ENCODE peak calls at places on chromosomes 4 and X, in ten cellular contexts. One of them, this sample, is unnamed.

GRCh38 chrX:16807976-16808542 is 21.8 kb downstream of the TXLNG start:
- DNase-seq in left ventricle myocardium inferior: no peak
- DNase-seq in GM23338: no peak
- DNase-seq in WERI-Rb-1: no peak
- DNase-seq in GM12878: no peak
- DNase-seq in ovary: no peak
- DNase-seq in tibial artery: no peak
- DNase-seq in DND-41: no peak
- DNase-seq in fibroblast of pulmonary artery: peak
- DNase-seq in AG04450: peak
- DNase-seq in this sample: no peak

GRCh38 chr4:48445704-48446103 is 37.4 kb upstream of the SLC10A4 start:
- DNase-seq in fibroblast of pulmonary artery: peak
- DNase-seq in AG04450: no peak
- DNase-seq in left ventricle myocardium inferior: no peak
- DNase-seq in tibial artery: no peak
- DNase-seq in ovary: no peak
- DNase-seq in GM12878: no peak
- DNase-seq in DND-41: no peak
- DNase-seq in WERI-Rb-1: no peak
- DNase-seq in GM23338: peak
- DNase-seq in this sample: peak

GRCh38 chrX:72107320-72107719 is 24.4 kb downstream of the RTL5 start:
- DNase-seq in fibroblast of pulmonary artery: peak
- DNase-seq in left ventricle myocardium inferior: no peak
- DNase-seq in AG04450: no peak
- DNase-seq in WERI-Rb-1: no peak
- DNase-seq in GM23338: peak
- DNase-seq in DND-41: no peak
- DNase-seq in tibial artery: no peak
- DNase-seq in ovary: no peak
- DNase-seq in GM12878: no peak
- DNase-seq in this sample: no peak

GRCh38 chr4:102779204-102779603 is 18.4 kb upstream of the MANBA start:
- DNase-seq in AG04450: no peak
- DNase-seq in ovary: no peak
- DNase-seq in GM12878: no peak
- DNase-seq in tibial artery: no peak
- DNase-seq in GM23338: no peak
- DNase-seq in fibroblast of pulmonary artery: no peak
- DNase-seq in DND-41: no peak
- DNase-seq in left ventricle myocardium inferior: no peak
- DNase-seq in WERI-Rb-1: no peak
- DNase-seq in this sample: no peak

GRCh38 chr4:87521757-87522374 is 7.3 kb downstream of the SPARCL1 start:
- DNase-seq in GM12878: no peak
- DNase-seq in GM23338: no peak
- DNase-seq in WERI-Rb-1: no peak
- DNase-seq in ovary: no peak
- DNase-seq in tibial artery: no peak
- DNase-seq in fibroblast of pulmonary artery: peak
- DNase-seq in AG04450: no peak
- DNase-seq in left ventricle myocardium inferior: no peak
- DNase-seq in DND-41: no peak
- DNase-seq in this sample: peak

GRCh38 chrX:21427086-21427485 is 52.9 kb downstream of the CNKSR2 start:
- DNase-seq in GM12878: no peak
- DNase-seq in DND-41: no peak
- DNase-seq in GM23338: no peak
- DNase-seq in ovary: no peak
- DNase-seq in WERI-Rb-1: no peak
- DNase-seq in left ventricle myocardium inferior: no peak
- DNase-seq in AG04450: no peak
- DNase-seq in tibial artery: no peak
- DNase-seq in fibroblast of pulmonary artery: no peak
- DNase-seq in this sample: no peak

GRCh38 chr4:41611881-41612871 is 74.2 kb downstream of the LIMCH1 start:
- DNase-seq in DND-41: no peak
- DNase-seq in AG04450: no peak
- DNase-seq in WERI-Rb-1: no peak
- DNase-seq in GM12878: no peak
- DNase-seq in GM23338: peak
- DNase-seq in fibroblast of pulmonary artery: peak
- DNase-seq in tibial artery: no peak
- DNase-seq in left ventricle myocardium inferior: peak
- DNase-seq in ovary: peak
- DNase-seq in this sample: no peak

GRCh38 chr4:37994569-37994968 is 34.4 kb downstream of the PTTG2 start:
- DNase-seq in GM23338: no peak
- DNase-seq in WERI-Rb-1: no peak
- DNase-seq in GM12878: no peak
- DNase-seq in AG04450: no peak
- DNase-seq in DND-41: no peak
- DNase-seq in tibial artery: no peak
- DNase-seq in left ventricle myocardium inferior: no peak
- DNase-seq in fibroblast of pulmonary artery: no peak
- DNase-seq in ovary: no peak
- DNase-seq in this sample: peak

GRCh38 chr4:188887905-188888304 is 748.7 kb downstream of the TRIML1 start:
- DNase-seq in ovary: no peak
- DNase-seq in WERI-Rb-1: no peak
- DNase-seq in fibroblast of pulmonary artery: no peak
- DNase-seq in GM23338: no peak
- DNase-seq in GM12878: no peak
- DNase-seq in tibial artery: no peak
- DNase-seq in AG04450: no peak
- DNase-seq in DND-41: no peak
- DNase-seq in left ventricle myocardium inferior: no peak
- DNase-seq in this sample: no peak

GRCh38 chr4:171067422-171067821 is 745.8 kb upstream of the GALNTL6 start:
- DNase-seq in tibial artery: no peak
- DNase-seq in GM12878: peak
- DNase-seq in DND-41: no peak
- DNase-seq in GM23338: peak
- DNase-seq in left ventricle myocardium inferior: no peak
- DNase-seq in fibroblast of pulmonary artery: no peak
- DNase-seq in AG04450: no peak
- DNase-seq in ovary: no peak
- DNase-seq in WERI-Rb-1: no peak
- DNase-seq in this sample: peak

GRCh38 chr4:185405296-185405999 is 8.8 kb downstream of the ANKRD37 start:
- DNase-seq in fibroblast of pulmonary artery: no peak
- DNase-seq in ovary: no peak
- DNase-seq in AG04450: no peak
- DNase-seq in WERI-Rb-1: no peak
- DNase-seq in GM23338: no peak
- DNase-seq in left ventricle myocardium inferior: no peak
- DNase-seq in DND-41: no peak
- DNase-seq in GM12878: no peak
- DNase-seq in tibial artery: no peak
- DNase-seq in this sample: no peak

GRCh38 chrX:47366051-47366722 is 4.2 kb upstream of the ZNF157 start:
- DNase-seq in ovary: peak
- DNase-seq in DND-41: peak
- DNase-seq in AG04450: peak
- DNase-seq in fibroblast of pulmonary artery: peak
- DNase-seq in tibial artery: peak
- DNase-seq in GM23338: peak
- DNase-seq in WERI-Rb-1: peak
- DNase-seq in GM12878: peak
- DNase-seq in left ventricle myocardium inferior: peak
- DNase-seq in this sample: peak

DNA sequence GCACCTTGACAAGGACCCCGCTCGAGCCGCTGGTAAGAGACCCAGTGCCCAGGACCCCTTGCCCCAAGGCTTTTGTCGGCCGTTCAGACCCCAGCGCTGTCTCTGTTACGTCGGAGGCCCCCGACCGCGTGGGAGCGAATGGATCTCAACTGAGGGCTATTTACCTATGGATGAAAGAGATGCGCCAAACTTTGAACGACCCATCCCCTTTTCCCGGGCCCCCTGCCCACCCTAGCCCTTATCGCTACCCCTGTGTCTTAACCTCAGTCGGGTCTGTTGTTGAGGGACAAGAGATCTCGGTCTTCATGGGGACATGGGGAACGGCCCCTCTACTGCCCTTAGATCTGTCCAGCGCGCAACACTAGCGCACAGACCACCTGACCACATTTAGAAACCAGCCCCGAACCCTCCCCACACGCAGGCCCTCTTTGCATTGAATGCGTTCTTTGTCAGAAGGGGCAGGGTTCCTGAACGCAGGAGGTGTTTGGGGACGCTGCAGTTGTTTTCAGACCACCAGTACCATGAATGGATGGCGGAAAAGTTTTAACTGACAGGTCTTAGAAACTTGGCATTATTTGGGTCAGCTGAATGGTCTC is 617 bp downstream of the ARL9 start:
- DNase-seq in left ventricle myocardium inferior: no peak
- DNase-seq in AG04450: no peak
- DNase-seq in tibial artery: no peak
- DNase-seq in fibroblast of pulmonary artery: no peak
- DNase-seq in GM23338: peak
- DNase-seq in GM12878: no peak
- DNase-seq in DND-41: no peak
- DNase-seq in WERI-Rb-1: no peak
- DNase-seq in ovary: peak
- DNase-seq in this sample: no peak
- H3K4me3 ChIP-seq in left ventricle myocardium inferior: peak
- H3K4me3 ChIP-seq in AG04450: peak
- H3K4me3 ChIP-seq in tibial artery: peak
- H3K4me3 ChIP-seq in fibroblast of pulmonary artery: peak
- H3K4me3 ChIP-seq in GM23338: peak
- H3K4me3 ChIP-seq in GM12878: peak
- H3K4me3 ChIP-seq in DND-41: no peak
- H3K4me3 ChIP-seq in WERI-Rb-1: no peak
- H3K4me3 ChIP-seq in ovary: peak
- H3K4me3 ChIP-seq in this sample: no peak

GRCh38 chrX:134377537-134377936 is 82.4 kb upstream of the HPRT1 start:
- DNase-seq in GM12878: no peak
- DNase-seq in ovary: no peak
- DNase-seq in fibroblast of pulmonary artery: peak
- DNase-seq in WERI-Rb-1: peak
- DNase-seq in tibial artery: no peak
- DNase-seq in GM23338: no peak
- DNase-seq in AG04450: no peak
- DNase-seq in left ventricle myocardium inferior: no peak
- DNase-seq in DND-41: peak
- DNase-seq in this sample: peak
- TF ChIP-seq CTCF in GM12878: peak
- TF ChIP-seq CTCF in ovary: no peak
- TF ChIP-seq CTCF in fibroblast of pulmonary artery: peak
- TF ChIP-seq CTCF in WERI-Rb-1: peak
- TF ChIP-seq CTCF in tibial artery: no peak
- TF ChIP-seq CTCF in GM23338: peak
- TF ChIP-seq CTCF in AG04450: peak
- TF ChIP-seq CTCF in left ventricle myocardium inferior: peak
- TF ChIP-seq CTCF in DND-41: peak
- TF ChIP-seq CTCF in this sample: peak

GRCh38 chr4:79759793-79760192 is 313.2 kb downstream of the ANTXR2 start:
- DNase-seq in GM12878: no peak
- DNase-seq in ovary: no peak
- DNase-seq in DND-41: no peak
- DNase-seq in fibroblast of pulmonary artery: no peak
- DNase-seq in left ventricle myocardium inferior: no peak
- DNase-seq in tibial artery: no peak
- DNase-seq in WERI-Rb-1: no peak
- DNase-seq in GM23338: no peak
- DNase-seq in AG04450: no peak
- DNase-seq in this sample: peak

GRCh38 chr4:79756496-79756895 is 316.5 kb downstream of the ANTXR2 start:
- DNase-seq in ovary: no peak
- DNase-seq in fibroblast of pulmonary artery: no peak
- DNase-seq in GM12878: no peak
- DNase-seq in tibial artery: no peak
- DNase-seq in left ventricle myocardium inferior: no peak
- DNase-seq in WERI-Rb-1: no peak
- DNase-seq in DND-41: no peak
- DNase-seq in AG04450: no peak
- DNase-seq in GM23338: no peak
- DNase-seq in this sample: no peak

GRCh38 chr4:79757580-79757979 is 315.4 kb downstream of the ANTXR2 start:
- DNase-seq in WERI-Rb-1: no peak
- DNase-seq in GM23338: no peak
- DNase-seq in fibroblast of pulmonary artery: no peak
- DNase-seq in GM12878: no peak
- DNase-seq in ovary: no peak
- DNase-seq in tibial artery: no peak
- DNase-seq in left ventricle myocardium inferior: no peak
- DNase-seq in DND-41: no peak
- DNase-seq in AG04450: no peak
- DNase-seq in this sample: no peak
- H3K4me3 ChIP-seq in WERI-Rb-1: no peak
- H3K4me3 ChIP-seq in GM23338: no peak
- H3K4me3 ChIP-seq in fibroblast of pulmonary artery: no peak
- H3K4me3 ChIP-seq in GM12878: no peak
- H3K4me3 ChIP-seq in ovary: no peak
- H3K4me3 ChIP-seq in tibial artery: no peak
- H3K4me3 ChIP-seq in left ventricle myocardium inferior: no peak
- H3K4me3 ChIP-seq in DND-41: no peak
- H3K4me3 ChIP-seq in AG04450: no peak
- H3K4me3 ChIP-seq in this sample: no peak

GRCh38 chrX:39779952-39780783 is 317.6 kb downstream of the BCOR start:
- DNase-seq in left ventricle myocardium inferior: no peak
- DNase-seq in GM23338: peak
- DNase-seq in AG04450: no peak
- DNase-seq in WERI-Rb-1: no peak
- DNase-seq in GM12878: no peak
- DNase-seq in fibroblast of pulmonary artery: no peak
- DNase-seq in tibial artery: no peak
- DNase-seq in DND-41: no peak
- DNase-seq in ovary: no peak
- DNase-seq in this sample: no peak

GRCh38 chrX:39787999-39788398 is 309.8 kb downstream of the BCOR start:
- DNase-seq in left ventricle myocardium inferior: no peak
- DNase-seq in AG04450: no peak
- DNase-seq in GM23338: no peak
- DNase-seq in tibial artery: no peak
- DNase-seq in GM12878: no peak
- DNase-seq in ovary: no peak
- DNase-seq in WERI-Rb-1: no peak
- DNase-seq in DND-41: no peak
- DNase-seq in fibroblast of pulmonary artery: no peak
- DNase-seq in this sample: no peak

GRCh38 chrX:39777623-39778025 is 320.1 kb downstream of the BCOR start:
- DNase-seq in GM12878: no peak
- DNase-seq in AG04450: no peak
- DNase-seq in WERI-Rb-1: no peak
- DNase-seq in fibroblast of pulmonary artery: no peak
- DNase-seq in GM23338: no peak
- DNase-seq in left ventricle myocardium inferior: no peak
- DNase-seq in ovary: no peak
- DNase-seq in DND-41: peak
- DNase-seq in tibial artery: no peak
- DNase-seq in this sample: peak

DNA sequence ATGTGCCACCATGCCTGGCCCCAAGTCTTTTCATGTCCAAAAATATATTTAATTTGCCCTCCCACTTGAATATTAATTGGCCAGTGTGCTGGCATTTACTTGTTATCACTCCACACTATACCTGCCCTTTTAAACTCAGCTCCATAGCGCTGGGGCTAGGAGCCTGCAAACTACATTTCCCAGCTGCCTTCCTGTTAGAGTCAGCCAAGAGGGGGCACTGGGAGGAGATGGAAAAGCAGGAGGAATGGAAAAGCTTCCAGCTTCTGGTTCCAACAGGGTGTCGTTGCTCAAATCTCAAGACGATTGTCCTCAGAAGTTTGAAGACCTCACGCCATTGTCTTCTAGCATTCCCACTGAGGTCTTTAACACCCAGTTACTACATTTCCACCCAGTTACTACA is 315.5 kb downstream of the BCOR start:
- DNase-seq in GM23338: peak
- DNase-seq in fibroblast of pulmonary artery: no peak
- DNase-seq in WERI-Rb-1: no peak
- DNase-seq in GM12878: no peak
- DNase-seq in tibial artery: no peak
- DNase-seq in left ventricle myocardium inferior: no peak
- DNase-seq in ovary: no peak
- DNase-seq in DND-41: no peak
- DNase-seq in AG04450: no peak
- DNase-seq in this sample: no peak
- TF ChIP-seq CTCF in GM23338: no peak
- TF ChIP-seq CTCF in fibroblast of pulmonary artery: no peak
- TF ChIP-seq CTCF in WERI-Rb-1: no peak
- TF ChIP-seq CTCF in GM12878: no peak
- TF ChIP-seq CTCF in tibial artery: no peak
- TF ChIP-seq CTCF in left ventricle myocardium inferior: no peak
- TF ChIP-seq CTCF in ovary: no peak
- TF ChIP-seq CTCF in DND-41: no peak
- TF ChIP-seq CTCF in AG04450: no peak
- TF ChIP-seq CTCF in this sample: no peak

This sample was measured in GM12865.